ENCODE peak calls at places on chromosomes 3 and 15, in six cellular contexts. One of them, this sample, is unnamed.

GRCh38 chr3:8458711-8459110 is 42.9 kb upstream of the LMCD1 start:
- ATAC-seq in lower lobe of right lung: peak; percentile 81
- ATAC-seq in SK-N-SH treated with all-trans-retinoic acid at 6 μM for 48 hours: no peak
- ATAC-seq in foreskin keratinocyte: no peak
- ATAC-seq in GM12878: no peak
- ATAC-seq in stimulated activated naive CD8-positive, alpha-beta T cell treated with anti-CD3 and anti-CD28 coated beads, Interleukin-15, amount 100 ng/mL, for 72 hours: no peak
- ATAC-seq in this sample: no peak

GRCh38 chr3:11989383-11990050 is 14.7 kb upstream of the SYN2 start:
- ATAC-seq in stimulated activated naive CD8-positive, alpha-beta T cell treated with anti-CD3 and anti-CD28 coated beads, Interleukin-15, amount 100 ng/mL, for 72 hours: no peak
- ATAC-seq in lower lobe of right lung: no peak
- ATAC-seq in SK-N-SH treated with all-trans-retinoic acid at 6 μM for 48 hours: no peak
- ATAC-seq in GM12878: no peak
- ATAC-seq in foreskin keratinocyte: no peak
- ATAC-seq in this sample: no peak

GRCh38 chr15:90178468-90179435 is 22.4 kb upstream of the SEMA4B start:
- ATAC-seq in foreskin keratinocyte: no peak
- ATAC-seq in SK-N-SH treated with all-trans-retinoic acid at 6 μM for 48 hours: no peak
- ATAC-seq in lower lobe of right lung: no peak
- ATAC-seq in stimulated activated naive CD8-positive, alpha-beta T cell treated with anti-CD3 and anti-CD28 coated beads, Interleukin-15, amount 100 ng/mL, for 72 hours: no peak
- ATAC-seq in GM12878: peak; percentile 87
- ATAC-seq in this sample: peak; percentile 83

GRCh38 chr15:81398910-81399551 is 25.0 kb upstream of the TMC3 start:
- ATAC-seq in SK-N-SH treated with all-trans-retinoic acid at 6 μM for 48 hours: no peak
- ATAC-seq in lower lobe of right lung: no peak
- ATAC-seq in GM12878: no peak
- ATAC-seq in foreskin keratinocyte: no peak
- ATAC-seq in stimulated activated naive CD8-positive, alpha-beta T cell treated with anti-CD3 and anti-CD28 coated beads, Interleukin-15, amount 100 ng/mL, for 72 hours: no peak
- ATAC-seq in this sample: no peak

GRCh38 chr3:183375787-183376186 is 52.6 kb downstream of the MCF2L2 start:
- ATAC-seq in GM12878: peak; percentile 63
- ATAC-seq in foreskin keratinocyte: no peak
- ATAC-seq in SK-N-SH treated with all-trans-retinoic acid at 6 μM for 48 hours: no peak
- ATAC-seq in stimulated activated naive CD8-positive, alpha-beta T cell treated with anti-CD3 and anti-CD28 coated beads, Interleukin-15, amount 100 ng/mL, for 72 hours: no peak
- ATAC-seq in lower lobe of right lung: peak; percentile 69
- ATAC-seq in this sample: peak; percentile 74

GRCh38 chr3:46707601-46708011 is 6.4 kb downstream of the TMIE start:
- ATAC-seq in lower lobe of right lung: no peak
- ATAC-seq in SK-N-SH treated with all-trans-retinoic acid at 6 μM for 48 hours: no peak
- ATAC-seq in foreskin keratinocyte: no peak
- ATAC-seq in stimulated activated naive CD8-positive, alpha-beta T cell treated with anti-CD3 and anti-CD28 coated beads, Interleukin-15, amount 100 ng/mL, for 72 hours: no peak
- ATAC-seq in GM12878: no peak
- ATAC-seq in this sample: no peak

GRCh38 chr15:70690491-70691281 is 72.7 kb downstream of the UACA start:
- ATAC-seq in GM12878: no peak
- ATAC-seq in stimulated activated naive CD8-positive, alpha-beta T cell treated with anti-CD3 and anti-CD28 coated beads, Interleukin-15, amount 100 ng/mL, for 72 hours: no peak
- ATAC-seq in lower lobe of right lung: no peak
- ATAC-seq in SK-N-SH treated with all-trans-retinoic acid at 6 μM for 48 hours: peak; percentile 60
- ATAC-seq in foreskin keratinocyte: no peak
- ATAC-seq in this sample: no peak

GRCh38 chr3:121943434-121943833 is 49.2 kb downstream of the SLC15A2 start:
- ATAC-seq in lower lobe of right lung: peak; percentile 36
- ATAC-seq in SK-N-SH treated with all-trans-retinoic acid at 6 μM for 48 hours: no peak
- ATAC-seq in stimulated activated naive CD8-positive, alpha-beta T cell treated with anti-CD3 and anti-CD28 coated beads, Interleukin-15, amount 100 ng/mL, for 72 hours: no peak
- ATAC-seq in GM12878: no peak
- ATAC-seq in foreskin keratinocyte: no peak
- ATAC-seq in this sample: no peak

GRCh38 chr3:30440880-30441279 is 165.5 kb upstream of the TGFBR2 start:
- ATAC-seq in lower lobe of right lung: peak; percentile 48
- ATAC-seq in foreskin keratinocyte: no peak
- ATAC-seq in SK-N-SH treated with all-trans-retinoic acid at 6 μM for 48 hours: no peak
- ATAC-seq in GM12878: no peak
- ATAC-seq in stimulated activated naive CD8-positive, alpha-beta T cell treated with anti-CD3 and anti-CD28 coated beads, Interleukin-15, amount 100 ng/mL, for 72 hours: no peak
- ATAC-seq in this sample: no peak

GRCh38 chr3:69747511-69748248 is 8.4 kb downstream of the MITF start:
- ATAC-seq in stimulated activated naive CD8-positive, alpha-beta T cell treated with anti-CD3 and anti-CD28 coated beads, Interleukin-15, amount 100 ng/mL, for 72 hours: no peak
- ATAC-seq in lower lobe of right lung: peak; percentile 65
- ATAC-seq in GM12878: peak; percentile 17
- ATAC-seq in SK-N-SH treated with all-trans-retinoic acid at 6 μM for 48 hours: no peak
- ATAC-seq in foreskin keratinocyte: no peak
- ATAC-seq in this sample: no peak

GRCh38 chr3:29513236-29513635 is 232.4 kb downstream of the RBMS3 start:
- ATAC-seq in stimulated activated naive CD8-positive, alpha-beta T cell treated with anti-CD3 and anti-CD28 coated beads, Interleukin-15, amount 100 ng/mL, for 72 hours: no peak
- ATAC-seq in foreskin keratinocyte: no peak
- ATAC-seq in SK-N-SH treated with all-trans-retinoic acid at 6 μM for 48 hours: peak; percentile 40
- ATAC-seq in lower lobe of right lung: peak; percentile 56
- ATAC-seq in GM12878: peak; percentile 54
- ATAC-seq in this sample: no peak

GRCh38 chr3:37183375-37183831 is 9.0 kb upstream of the LRRFIP2 start:
- ATAC-seq in stimulated activated naive CD8-positive, alpha-beta T cell treated with anti-CD3 and anti-CD28 coated beads, Interleukin-15, amount 100 ng/mL, for 72 hours: no peak
- ATAC-seq in SK-N-SH treated with all-trans-retinoic acid at 6 μM for 48 hours: peak; percentile 96
- ATAC-seq in lower lobe of right lung: peak; percentile 85
- ATAC-seq in GM12878: no peak
- ATAC-seq in foreskin keratinocyte: peak; percentile 87
- ATAC-seq in this sample: no peak

GRCh38 chr15:96038650-96039049 is 291.9 kb upstream of the NR2F2 start:
- ATAC-seq in lower lobe of right lung: no peak
- ATAC-seq in GM12878: peak; percentile 66
- ATAC-seq in foreskin keratinocyte: no peak
- ATAC-seq in stimulated activated naive CD8-positive, alpha-beta T cell treated with anti-CD3 and anti-CD28 coated beads, Interleukin-15, amount 100 ng/mL, for 72 hours: no peak
- ATAC-seq in SK-N-SH treated with all-trans-retinoic acid at 6 μM for 48 hours: no peak
- ATAC-seq in this sample: no peak

GRCh38 chr15:50181983-50182232 is at the start of gene SLC27A2:
- ATAC-seq in stimulated activated naive CD8-positive, alpha-beta T cell treated with anti-CD3 and anti-CD28 coated beads, Interleukin-15, amount 100 ng/mL, for 72 hours: no peak
- ATAC-seq in foreskin keratinocyte: no peak
- ATAC-seq in lower lobe of right lung: peak; percentile 84
- ATAC-seq in GM12878: peak; percentile 68
- ATAC-seq in SK-N-SH treated with all-trans-retinoic acid at 6 μM for 48 hours: peak; percentile 68
- ATAC-seq in this sample: peak; percentile 79

GRCh38 chr15:56207092-56207491 is 36.6 kb downstream of the RFX7 start:
- ATAC-seq in foreskin keratinocyte: no peak
- ATAC-seq in stimulated activated naive CD8-positive, alpha-beta T cell treated with anti-CD3 and anti-CD28 coated beads, Interleukin-15, amount 100 ng/mL, for 72 hours: peak; percentile 88
- ATAC-seq in lower lobe of right lung: no peak
- ATAC-seq in GM12878: peak; percentile 91
- ATAC-seq in SK-N-SH treated with all-trans-retinoic acid at 6 μM for 48 hours: no peak
- ATAC-seq in this sample: peak; percentile 84

GRCh38 chr3:189286188-189286587 is 114.4 kb downstream of the TPRG1 start:
- ATAC-seq in SK-N-SH treated with all-trans-retinoic acid at 6 μM for 48 hours: no peak
- ATAC-seq in GM12878: peak; percentile 14
- ATAC-seq in stimulated activated naive CD8-positive, alpha-beta T cell treated with anti-CD3 and anti-CD28 coated beads, Interleukin-15, amount 100 ng/mL, for 72 hours: no peak
- ATAC-seq in lower lobe of right lung: no peak
- ATAC-seq in foreskin keratinocyte: no peak
- ATAC-seq in this sample: no peak

GRCh38 chr3:174614046-174614445 is 245.1 kb upstream of the NAALADL2 start:
- ATAC-seq in foreskin keratinocyte: peak; percentile 32
- ATAC-seq in stimulated activated naive CD8-positive, alpha-beta T cell treated with anti-CD3 and anti-CD28 coated beads, Interleukin-15, amount 100 ng/mL, for 72 hours: no peak
- ATAC-seq in SK-N-SH treated with all-trans-retinoic acid at 6 μM for 48 hours: peak; percentile 49
- ATAC-seq in lower lobe of right lung: no peak
- ATAC-seq in GM12878: no peak
- ATAC-seq in this sample: peak; percentile 39

GRCh38 chr3:100096866-100097265 is 17.4 kb downstream of the FILIP1L start:
- ATAC-seq in foreskin keratinocyte: no peak
- ATAC-seq in GM12878: no peak
- ATAC-seq in lower lobe of right lung: no peak
- ATAC-seq in SK-N-SH treated with all-trans-retinoic acid at 6 μM for 48 hours: no peak
- ATAC-seq in stimulated activated naive CD8-positive, alpha-beta T cell treated with anti-CD3 and anti-CD28 coated beads, Interleukin-15, amount 100 ng/mL, for 72 hours: peak; percentile 89
- ATAC-seq in this sample: no peak

GRCh38 chr15:89812126-89812846 is 2.4 kb downstream of the ANPEP start:
- ATAC-seq in stimulated activated naive CD8-positive, alpha-beta T cell treated with anti-CD3 and anti-CD28 coated beads, Interleukin-15, amount 100 ng/mL, for 72 hours: no peak
- ATAC-seq in foreskin keratinocyte: peak; percentile 22
- ATAC-seq in lower lobe of right lung: peak; percentile 62
- ATAC-seq in GM12878: no peak
- ATAC-seq in SK-N-SH treated with all-trans-retinoic acid at 6 μM for 48 hours: no peak
- ATAC-seq in this sample: peak; percentile 14

GRCh38 chr3:156704370-156705036 is 30.1 kb downstream of the TIPARP start:
- ATAC-seq in GM12878: no peak
- ATAC-seq in lower lobe of right lung: no peak
- ATAC-seq in SK-N-SH treated with all-trans-retinoic acid at 6 μM for 48 hours: no peak
- ATAC-seq in stimulated activated naive CD8-positive, alpha-beta T cell treated with anti-CD3 and anti-CD28 coated beads, Interleukin-15, amount 100 ng/mL, for 72 hours: no peak
- ATAC-seq in foreskin keratinocyte: no peak
- ATAC-seq in this sample: no peak

GRCh38 chr15:63191895-63192603 is 2.6 kb downstream of the RAB8B start:
- ATAC-seq in stimulated activated naive CD8-positive, alpha-beta T cell treated with anti-CD3 and anti-CD28 coated beads, Interleukin-15, amount 100 ng/mL, for 72 hours: peak; percentile 75
- ATAC-seq in SK-N-SH treated with all-trans-retinoic acid at 6 μM for 48 hours: no peak
- ATAC-seq in foreskin keratinocyte: no peak
- ATAC-seq in GM12878: peak; percentile 53
- ATAC-seq in lower lobe of right lung: no peak
- ATAC-seq in this sample: peak; percentile 77

GRCh38 chr15:97745481-97746071 is 214.9 kb upstream of the ARRDC4 start:
- ATAC-seq in GM12878: no peak
- ATAC-seq in stimulated activated naive CD8-positive, alpha-beta T cell treated with anti-CD3 and anti-CD28 coated beads, Interleukin-15, amount 100 ng/mL, for 72 hours: no peak
- ATAC-seq in foreskin keratinocyte: peak; percentile 82
- ATAC-seq in SK-N-SH treated with all-trans-retinoic acid at 6 μM for 48 hours: peak; percentile 52
- ATAC-seq in lower lobe of right lung: no peak
- ATAC-seq in this sample: no peak

GRCh38 chr15:27889258-27889657 is 209.9 kb downstream of the OCA2 start:
- ATAC-seq in GM12878: no peak
- ATAC-seq in SK-N-SH treated with all-trans-retinoic acid at 6 μM for 48 hours: no peak
- ATAC-seq in foreskin keratinocyte: peak; percentile 98
- ATAC-seq in lower lobe of right lung: no peak
- ATAC-seq in stimulated activated naive CD8-positive, alpha-beta T cell treated with anti-CD3 and anti-CD28 coated beads, Interleukin-15, amount 100 ng/mL, for 72 hours: no peak
- ATAC-seq in this sample: no peak

GRCh38 chr15:81194723-81195122 is 2.0 kb upstream of the IL16 start:
- ATAC-seq in foreskin keratinocyte: no peak
- ATAC-seq in SK-N-SH treated with all-trans-retinoic acid at 6 μM for 48 hours: no peak
- ATAC-seq in stimulated activated naive CD8-positive, alpha-beta T cell treated with anti-CD3 and anti-CD28 coated beads, Interleukin-15, amount 100 ng/mL, for 72 hours: no peak
- ATAC-seq in lower lobe of right lung: no peak
- ATAC-seq in GM12878: no peak
- ATAC-seq in this sample: no peak

GRCh38 chr3:197340521-197340871 is 42.1 kb upstream of the DLG1 start:
- ATAC-seq in GM12878: no peak
- ATAC-seq in foreskin keratinocyte: no peak
- ATAC-seq in stimulated activated naive CD8-positive, alpha-beta T cell treated with anti-CD3 and anti-CD28 coated beads, Interleukin-15, amount 100 ng/mL, for 72 hours: no peak
- ATAC-seq in SK-N-SH treated with all-trans-retinoic acid at 6 μM for 48 hours: no peak
- ATAC-seq in lower lobe of right lung: no peak
- ATAC-seq in this sample: no peak

GRCh38 chr3:146283796-146284485 is 33.0 kb upstream of the PLSCR4 start:
- ATAC-seq in GM12878: no peak
- ATAC-seq in foreskin keratinocyte: no peak
- ATAC-seq in SK-N-SH treated with all-trans-retinoic acid at 6 μM for 48 hours: no peak
- ATAC-seq in stimulated activated naive CD8-positive, alpha-beta T cell treated with anti-CD3 and anti-CD28 coated beads, Interleukin-15, amount 100 ng/mL, for 72 hours: no peak
- ATAC-seq in lower lobe of right lung: no peak
- ATAC-seq in this sample: no peak

GRCh38 chr3:159607856-159608255 is 380.8 kb upstream of the IL12A start:
- ATAC-seq in stimulated activated naive CD8-positive, alpha-beta T cell treated with anti-CD3 and anti-CD28 coated beads, Interleukin-15, amount 100 ng/mL, for 72 hours: no peak
- ATAC-seq in lower lobe of right lung: no peak
- ATAC-seq in foreskin keratinocyte: no peak
- ATAC-seq in GM12878: no peak
- ATAC-seq in SK-N-SH treated with all-trans-retinoic acid at 6 μM for 48 hours: no peak
- ATAC-seq in this sample: peak; percentile 24

GRCh38 chr3:69084326-69084667 is 440 bp upstream of the ARL6IP5 start:
- ATAC-seq in stimulated activated naive CD8-positive, alpha-beta T cell treated with anti-CD3 and anti-CD28 coated beads, Interleukin-15, amount 100 ng/mL, for 72 hours: no peak
- ATAC-seq in foreskin keratinocyte: peak; percentile 36
- ATAC-seq in lower lobe of right lung: peak; percentile 43
- ATAC-seq in SK-N-SH treated with all-trans-retinoic acid at 6 μM for 48 hours: peak; percentile 16
- ATAC-seq in GM12878: no peak
- ATAC-seq in this sample: no peak

GRCh38 chr15:57283774-57284508 is 92.4 kb upstream of the CGNL1 start:
- ATAC-seq in lower lobe of right lung: peak; percentile 21
- ATAC-seq in foreskin keratinocyte: no peak
- ATAC-seq in SK-N-SH treated with all-trans-retinoic acid at 6 μM for 48 hours: no peak
- ATAC-seq in stimulated activated naive CD8-positive, alpha-beta T cell treated with anti-CD3 and anti-CD28 coated beads, Interleukin-15, amount 100 ng/mL, for 72 hours: no peak
- ATAC-seq in GM12878: peak; percentile 11
- ATAC-seq in this sample: peak; percentile 50

GRCh38 chr3:177286034-177286433 is 88.8 kb upstream of the TBL1XR1 start:
- ATAC-seq in foreskin keratinocyte: peak; percentile 95
- ATAC-seq in stimulated activated naive CD8-positive, alpha-beta T cell treated with anti-CD3 and anti-CD28 coated beads, Interleukin-15, amount 100 ng/mL, for 72 hours: peak; percentile 31
- ATAC-seq in SK-N-SH treated with all-trans-retinoic acid at 6 μM for 48 hours: no peak
- ATAC-seq in lower lobe of right lung: no peak
- ATAC-seq in GM12878: no peak
- ATAC-seq in this sample: no peak

GRCh38 chr3:129112308-129113052 is 9.1 kb downstream of the RAB43 start:
- ATAC-seq in GM12878: peak; percentile 60
- ATAC-seq in SK-N-SH treated with all-trans-retinoic acid at 6 μM for 48 hours: no peak
- ATAC-seq in stimulated activated naive CD8-positive, alpha-beta T cell treated with anti-CD3 and anti-CD28 coated beads, Interleukin-15, amount 100 ng/mL, for 72 hours: peak; percentile 94
- ATAC-seq in foreskin keratinocyte: no peak
- ATAC-seq in lower lobe of right lung: peak; percentile 18
- ATAC-seq in this sample: no peak

GRCh38 chr3:149933858-149934257 is 36.8 kb downstream of the PFN2 start:
- ATAC-seq in GM12878: peak; percentile 82
- ATAC-seq in foreskin keratinocyte: no peak
- ATAC-seq in SK-N-SH treated with all-trans-retinoic acid at 6 μM for 48 hours: no peak
- ATAC-seq in lower lobe of right lung: no peak
- ATAC-seq in stimulated activated naive CD8-positive, alpha-beta T cell treated with anti-CD3 and anti-CD28 coated beads, Interleukin-15, amount 100 ng/mL, for 72 hours: no peak
- ATAC-seq in this sample: no peak

GRCh38 chr15:64755427-64755823 is 20.0 kb downstream of the RBPMS2 start:
- ATAC-seq in GM12878: peak; percentile 6
- ATAC-seq in lower lobe of right lung: no peak
- ATAC-seq in foreskin keratinocyte: no peak
- ATAC-seq in stimulated activated naive CD8-positive, alpha-beta T cell treated with anti-CD3 and anti-CD28 coated beads, Interleukin-15, amount 100 ng/mL, for 72 hours: no peak
- ATAC-seq in SK-N-SH treated with all-trans-retinoic acid at 6 μM for 48 hours: no peak
- ATAC-seq in this sample: peak; percentile 8

GRCh38 chr3:48566401-48566760 is 2.8 kb upstream of the UCN2 start:
- ATAC-seq in GM12878: no peak
- ATAC-seq in SK-N-SH treated with all-trans-retinoic acid at 6 μM for 48 hours: no peak
- ATAC-seq in stimulated activated naive CD8-positive, alpha-beta T cell treated with anti-CD3 and anti-CD28 coated beads, Interleukin-15, amount 100 ng/mL, for 72 hours: no peak
- ATAC-seq in lower lobe of right lung: no peak
- ATAC-seq in foreskin keratinocyte: no peak
- ATAC-seq in this sample: peak; percentile 14

GRCh38 chr3:187903697-187904096 is 158.4 kb upstream of the BCL6 start:
- ATAC-seq in stimulated activated naive CD8-positive, alpha-beta T cell treated with anti-CD3 and anti-CD28 coated beads, Interleukin-15, amount 100 ng/mL, for 72 hours: no peak
- ATAC-seq in foreskin keratinocyte: no peak
- ATAC-seq in SK-N-SH treated with all-trans-retinoic acid at 6 μM for 48 hours: no peak
- ATAC-seq in lower lobe of right lung: no peak
- ATAC-seq in GM12878: no peak
- ATAC-seq in this sample: no peak

GRCh38 chr3:29775352-29775751 is 494.5 kb downstream of the RBMS3 start:
- ATAC-seq in foreskin keratinocyte: no peak
- ATAC-seq in lower lobe of right lung: no peak
- ATAC-seq in SK-N-SH treated with all-trans-retinoic acid at 6 μM for 48 hours: no peak
- ATAC-seq in GM12878: no peak
- ATAC-seq in stimulated activated naive CD8-positive, alpha-beta T cell treated with anti-CD3 and anti-CD28 coated beads, Interleukin-15, amount 100 ng/mL, for 72 hours: no peak
- ATAC-seq in this sample: no peak

This sample was measured in stimulated activated memory B cell treated with anti-CD40 and anti-IgM and Interleukin-4, amounts not matched to agents 10 μg/mL and 1 μg/mL and 100 μg/mL, for 72 hours.